ENCODE peak calls at places on chromosome 7, in six cellular contexts. One of them, this sample, is unnamed.

GRCh38 chr7:49980414-49980813 is 112.6 kb downstream of the ZPBP start:
- DNase-seq in left ventricle myocardium inferior: no peak
- DNase-seq in GM23338: no peak
- DNase-seq in fibroblast of lung: no peak
- DNase-seq in heart right ventricle: no peak
- DNase-seq in right lobe of liver: no peak
- DNase-seq in this sample: no peak

GRCh38 chr7:121041516-121042148 is 53.1 kb downstream of the CPED1 start:
- DNase-seq in left ventricle myocardium inferior: no peak
- DNase-seq in GM23338: no peak
- DNase-seq in fibroblast of lung: peak; percentile 29
- DNase-seq in heart right ventricle: no peak
- DNase-seq in right lobe of liver: no peak
- DNase-seq in this sample: no peak

GRCh38 chr7:43612128-43612527 is 29.2 kb downstream of the STK17A start:
- DNase-seq in left ventricle myocardium inferior: no peak
- DNase-seq in GM23338: no peak
- DNase-seq in fibroblast of lung: no peak
- DNase-seq in heart right ventricle: no peak
- DNase-seq in right lobe of liver: no peak
- DNase-seq in this sample: no peak

GRCh38 chr7:24970676-24971075 is 9.3 kb downstream of the OSBPL3 start:
- DNase-seq in left ventricle myocardium inferior: no peak
- DNase-seq in GM23338: no peak
- DNase-seq in fibroblast of lung: peak; percentile 39
- DNase-seq in heart right ventricle: no peak
- DNase-seq in right lobe of liver: no peak
- DNase-seq in this sample: no peak

GRCh38 chr7:132142006-132142405 is 434.3 kb downstream of the PLXNA4 start:
- DNase-seq in left ventricle myocardium inferior: no peak
- DNase-seq in GM23338: peak; percentile 22
- DNase-seq in fibroblast of lung: no peak
- DNase-seq in heart right ventricle: no peak
- DNase-seq in right lobe of liver: no peak
- DNase-seq in this sample: no peak

GRCh38 chr7:106657085-106657991 is 3.6 kb downstream of the CCDC71L start:
- DNase-seq in left ventricle myocardium inferior: no peak
- DNase-seq in GM23338: no peak
- DNase-seq in fibroblast of lung: peak; percentile 41
- DNase-seq in heart right ventricle: no peak
- DNase-seq in right lobe of liver: no peak
- DNase-seq in this sample: no peak

GRCh38 chr7:143117395-143117794 is 14.5 kb upstream of the PIP start:
- DNase-seq in left ventricle myocardium inferior: no peak
- DNase-seq in GM23338: peak; percentile 11
- DNase-seq in fibroblast of lung: no peak
- DNase-seq in heart right ventricle: no peak
- DNase-seq in right lobe of liver: no peak
- DNase-seq in this sample: no peak

GRCh38 chr7:34451923-34452322 is 206.1 kb upstream of the NPSR1 start:
- DNase-seq in left ventricle myocardium inferior: no peak
- DNase-seq in GM23338: no peak
- DNase-seq in fibroblast of lung: peak; percentile 35
- DNase-seq in heart right ventricle: no peak
- DNase-seq in right lobe of liver: no peak
- DNase-seq in this sample: no peak

GRCh38 chr7:74304550-74304949 is 15.3 kb downstream of the CLIP2 start:
- DNase-seq in left ventricle myocardium inferior: no peak
- DNase-seq in GM23338: no peak
- DNase-seq in fibroblast of lung: no peak
- DNase-seq in heart right ventricle: no peak
- DNase-seq in right lobe of liver: no peak
- DNase-seq in this sample: no peak

GRCh38 chr7:77651544-77652162 is 44.6 kb upstream of the RSBN1L start:
- DNase-seq in left ventricle myocardium inferior: no peak
- DNase-seq in GM23338: peak; percentile 63
- DNase-seq in fibroblast of lung: peak; percentile 59
- DNase-seq in heart right ventricle: no peak
- DNase-seq in right lobe of liver: no peak
- DNase-seq in this sample: peak; percentile 76

GRCh38 chr7:38413784-38414183 is 140.3 kb upstream of the TARP start:
- DNase-seq in left ventricle myocardium inferior: no peak
- DNase-seq in GM23338: no peak
- DNase-seq in fibroblast of lung: no peak
- DNase-seq in heart right ventricle: no peak
- DNase-seq in right lobe of liver: no peak
- DNase-seq in this sample: no peak

GRCh38 chr7:125555921-125556320 is 626.3 kb upstream of the POT1 start:
- DNase-seq in left ventricle myocardium inferior: no peak
- DNase-seq in GM23338: peak; percentile 4
- DNase-seq in fibroblast of lung: no peak
- DNase-seq in heart right ventricle: no peak
- DNase-seq in right lobe of liver: no peak
- DNase-seq in this sample: no peak

GRCh38 chr7:36986429-36987362 is 262.4 kb upstream of the AOAH start:
- DNase-seq in left ventricle myocardium inferior: peak; percentile 45
- DNase-seq in GM23338: peak; percentile 96
- DNase-seq in fibroblast of lung: peak; percentile 52
- DNase-seq in heart right ventricle: peak; percentile 48
- DNase-seq in right lobe of liver: peak; percentile 57
- DNase-seq in this sample: peak; percentile 54

GRCh38 chr7:148110097-148110868 is 480.3 kb upstream of the C7orf33 start:
- DNase-seq in left ventricle myocardium inferior: no peak
- DNase-seq in GM23338: no peak
- DNase-seq in fibroblast of lung: no peak
- DNase-seq in heart right ventricle: no peak
- DNase-seq in right lobe of liver: no peak
- DNase-seq in this sample: peak; percentile 42

GRCh38 chr7:44638611-44639557 is 32.5 kb downstream of the OGDH start:
- DNase-seq in left ventricle myocardium inferior: peak; percentile 56
- DNase-seq in GM23338: peak; percentile 53
- DNase-seq in fibroblast of lung: peak; percentile 71
- DNase-seq in heart right ventricle: peak; percentile 57
- DNase-seq in right lobe of liver: peak; percentile 67
- DNase-seq in this sample: peak; percentile 78

GRCh38 chr7:33215992-33216391 is 86.6 kb downstream of the BBS9 start:
- DNase-seq in left ventricle myocardium inferior: no peak
- DNase-seq in GM23338: no peak
- DNase-seq in fibroblast of lung: peak; percentile 12
- DNase-seq in heart right ventricle: no peak
- DNase-seq in right lobe of liver: no peak
- DNase-seq in this sample: no peak

GRCh38 chr7:3120513-3120912 is 76.8 kb upstream of the CARD11 start:
- DNase-seq in left ventricle myocardium inferior: no peak
- DNase-seq in GM23338: no peak
- DNase-seq in fibroblast of lung: no peak
- DNase-seq in heart right ventricle: no peak
- DNase-seq in right lobe of liver: no peak
- DNase-seq in this sample: no peak

GRCh38 chr7:47724335-47724982 is 142.5 kb upstream of the TNS3 start:
- DNase-seq in left ventricle myocardium inferior: no peak
- DNase-seq in GM23338: peak; percentile 53
- DNase-seq in fibroblast of lung: peak; percentile 93
- DNase-seq in heart right ventricle: no peak
- DNase-seq in right lobe of liver: no peak
- DNase-seq in this sample: no peak

GRCh38 chr7:132750056-132750455 is 173.8 kb upstream of the PLXNA4 start:
- DNase-seq in left ventricle myocardium inferior: no peak
- DNase-seq in GM23338: no peak
- DNase-seq in fibroblast of lung: no peak
- DNase-seq in heart right ventricle: no peak
- DNase-seq in right lobe of liver: no peak
- DNase-seq in this sample: no peak

GRCh38 chr7:132089356-132089755 is 486.9 kb downstream of the PLXNA4 start:
- DNase-seq in left ventricle myocardium inferior: no peak
- DNase-seq in GM23338: no peak
- DNase-seq in fibroblast of lung: no peak
- DNase-seq in heart right ventricle: no peak
- DNase-seq in right lobe of liver: no peak
- DNase-seq in this sample: no peak

GRCh38 chr7:55121249-55121648 is 102.4 kb downstream of the EGFR start:
- DNase-seq in left ventricle myocardium inferior: no peak
- DNase-seq in GM23338: no peak
- DNase-seq in fibroblast of lung: no peak
- DNase-seq in heart right ventricle: no peak
- DNase-seq in right lobe of liver: no peak
- DNase-seq in this sample: no peak

GRCh38 chr7:131110294-131111080 is 217.2 kb upstream of the MKLN1 start:
- DNase-seq in left ventricle myocardium inferior: no peak
- DNase-seq in GM23338: peak; percentile 69
- DNase-seq in fibroblast of lung: peak; percentile 36
- DNase-seq in heart right ventricle: no peak
- DNase-seq in right lobe of liver: no peak
- DNase-seq in this sample: peak; percentile 24

GRCh38 chr7:98735801-98736200 is 118.7 kb downstream of the NPTX2 start:
- DNase-seq in left ventricle myocardium inferior: no peak
- DNase-seq in GM23338: no peak
- DNase-seq in fibroblast of lung: no peak
- DNase-seq in heart right ventricle: no peak
- DNase-seq in right lobe of liver: no peak
- DNase-seq in this sample: no peak

GRCh38 chr7:98730331-98730730 is 113.2 kb downstream of the NPTX2 start:
- DNase-seq in left ventricle myocardium inferior: no peak
- DNase-seq in GM23338: peak; percentile 66
- DNase-seq in fibroblast of lung: no peak
- DNase-seq in heart right ventricle: no peak
- DNase-seq in right lobe of liver: no peak
- DNase-seq in this sample: no peak

GRCh38 chr7:98737176-98737575 is 120.1 kb downstream of the NPTX2 start:
- DNase-seq in left ventricle myocardium inferior: no peak
- DNase-seq in GM23338: no peak
- DNase-seq in fibroblast of lung: no peak
- DNase-seq in heart right ventricle: no peak
- DNase-seq in right lobe of liver: no peak
- DNase-seq in this sample: no peak

GRCh38 chr7:98731651-98732050 is 114.6 kb downstream of the NPTX2 start:
- DNase-seq in left ventricle myocardium inferior: no peak
- DNase-seq in GM23338: no peak
- DNase-seq in fibroblast of lung: no peak
- DNase-seq in heart right ventricle: no peak
- DNase-seq in right lobe of liver: no peak
- DNase-seq in this sample: no peak

GRCh38 chr7:98733036-98733435 is 116.0 kb downstream of the NPTX2 start:
- DNase-seq in left ventricle myocardium inferior: no peak
- DNase-seq in GM23338: peak; percentile 93
- DNase-seq in fibroblast of lung: peak; percentile 1
- DNase-seq in heart right ventricle: no peak
- DNase-seq in right lobe of liver: no peak
- DNase-seq in this sample: peak; percentile 51
- TF ChIP-seq CTCF in left ventricle myocardium inferior: peak; percentile 32
- TF ChIP-seq CTCF in GM23338: peak; percentile 87
- TF ChIP-seq CTCF in fibroblast of lung: peak; percentile 16
- TF ChIP-seq CTCF in heart right ventricle: no peak
- TF ChIP-seq CTCF in right lobe of liver: peak; percentile 19
- TF ChIP-seq CTCF in this sample: no peak

DNA sequence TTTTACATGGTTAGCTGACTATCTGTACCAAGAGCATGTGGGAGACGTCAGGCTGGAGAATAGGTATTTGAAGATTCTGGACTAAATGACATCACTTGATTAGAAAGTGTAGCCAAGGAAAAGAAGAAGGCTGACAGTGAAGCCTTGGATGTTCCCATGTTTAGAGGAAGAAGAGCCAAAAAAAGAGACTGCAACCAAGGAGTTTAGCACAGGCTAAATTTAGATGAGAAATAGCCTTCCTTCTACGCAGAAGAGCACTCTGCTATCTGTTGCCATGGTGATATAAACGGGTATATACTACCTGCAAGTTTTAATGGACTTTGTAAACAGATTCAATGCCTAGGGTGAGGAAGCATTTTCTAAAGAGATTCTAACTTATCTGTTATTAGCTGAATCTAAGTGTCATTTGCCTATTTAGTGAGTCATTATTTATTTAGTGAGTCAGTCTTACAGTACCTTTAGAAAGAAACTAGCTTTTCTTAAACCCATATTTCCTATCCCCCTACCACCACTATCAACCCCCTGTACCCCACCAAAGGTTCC is 69.8 kb downstream of the CDK6 start:
- DNase-seq in left ventricle myocardium inferior: no peak
- DNase-seq in GM23338: no peak
- DNase-seq in fibroblast of lung: peak; percentile 39
- DNase-seq in heart right ventricle: no peak
- DNase-seq in right lobe of liver: no peak
- DNase-seq in this sample: no peak
- H3K4me1 ChIP-seq in left ventricle myocardium inferior: peaks cover 64% of the 10 kb centered on the region
- H3K4me1 ChIP-seq in GM23338: peaks cover 79% of the 10 kb centered on the region
- H3K4me1 ChIP-seq in fibroblast of lung: peaks cover 36% of the 10 kb centered on the region
- H3K4me1 ChIP-seq in heart right ventricle: peaks cover 21% of the 10 kb centered on the region
- H3K4me1 ChIP-seq in right lobe of liver: peaks cover 7% of the 10 kb centered on the region
- H3K4me1 ChIP-seq in this sample: no peaks in the 10 kb centered on the region

GRCh38 chr7:144517762-144518161 is 114.3 kb upstream of the NOBOX start:
- DNase-seq in left ventricle myocardium inferior: no peak
- DNase-seq in GM23338: no peak
- DNase-seq in fibroblast of lung: no peak
- DNase-seq in heart right ventricle: no peak
- DNase-seq in right lobe of liver: no peak
- DNase-seq in this sample: no peak

GRCh38 chr7:144516729-144517128 is 113.2 kb upstream of the NOBOX start:
- DNase-seq in left ventricle myocardium inferior: no peak
- DNase-seq in GM23338: peak; percentile 26
- DNase-seq in fibroblast of lung: no peak
- DNase-seq in heart right ventricle: no peak
- DNase-seq in right lobe of liver: no peak
- DNase-seq in this sample: no peak

GRCh38 chr7:144515430-144515829 is 111.9 kb upstream of the NOBOX start:
- DNase-seq in left ventricle myocardium inferior: no peak
- DNase-seq in GM23338: peak; percentile 21
- DNase-seq in fibroblast of lung: no peak
- DNase-seq in heart right ventricle: no peak
- DNase-seq in right lobe of liver: no peak
- DNase-seq in this sample: no peak

GRCh38 chr7:144524271-144524670 is 120.8 kb upstream of the NOBOX start:
- DNase-seq in left ventricle myocardium inferior: no peak
- DNase-seq in GM23338: no peak
- DNase-seq in fibroblast of lung: no peak
- DNase-seq in heart right ventricle: no peak
- DNase-seq in right lobe of liver: no peak
- DNase-seq in this sample: no peak

GRCh38 chr7:144519900-144520299 is 116.4 kb upstream of the NOBOX start:
- DNase-seq in left ventricle myocardium inferior: no peak
- DNase-seq in GM23338: no peak
- DNase-seq in fibroblast of lung: no peak
- DNase-seq in heart right ventricle: no peak
- DNase-seq in right lobe of liver: no peak
- DNase-seq in this sample: no peak
- H3K4me3 ChIP-seq in left ventricle myocardium inferior: no peak overlapping the region
- H3K4me3 ChIP-seq in GM23338: no peak overlapping the region
- H3K4me3 ChIP-seq in fibroblast of lung: no peak overlapping the region
- H3K4me3 ChIP-seq in heart right ventricle: no peak overlapping the region
- H3K4me3 ChIP-seq in right lobe of liver: no peak overlapping the region
- H3K4me3 ChIP-seq in this sample: no peak overlapping the region

DNA sequence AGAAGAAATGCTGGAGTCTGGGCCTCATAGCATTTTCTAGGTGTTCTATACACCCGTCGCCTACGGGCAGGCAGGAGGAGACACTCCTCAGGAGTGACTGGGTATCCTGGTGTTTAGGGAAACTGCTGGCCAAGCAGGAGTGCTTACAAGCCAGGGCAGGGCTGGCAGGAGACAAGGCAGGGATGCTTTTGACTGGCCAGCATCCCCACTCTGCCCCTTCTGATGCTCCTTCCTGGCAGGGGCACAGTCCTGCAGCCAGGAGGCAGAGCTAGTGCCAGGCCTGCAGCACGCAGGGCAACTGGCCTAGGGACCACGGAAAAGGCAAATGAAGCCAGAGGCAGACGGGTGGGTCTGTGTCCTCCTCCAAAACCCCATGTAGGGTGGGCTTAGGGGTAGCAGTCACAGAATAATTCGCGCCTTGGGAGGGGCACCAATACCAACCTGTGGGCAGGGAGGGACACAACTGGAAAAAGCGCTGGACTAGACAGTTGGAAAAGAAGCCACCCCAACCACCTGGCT is 4.9 kb downstream of the IMPDH1 start:
- DNase-seq in left ventricle myocardium inferior: no peak
- DNase-seq in GM23338: no peak
- DNase-seq in fibroblast of lung: peak; percentile 11
- DNase-seq in heart right ventricle: no peak
- DNase-seq in right lobe of liver: no peak
- DNase-seq in this sample: no peak
- TF ChIP-seq CTCF in left ventricle myocardium inferior: peak; percentile 24
- TF ChIP-seq CTCF in GM23338: no peak
- TF ChIP-seq CTCF in fibroblast of lung: no peak
- TF ChIP-seq CTCF in heart right ventricle: peak; percentile 30
- TF ChIP-seq CTCF in right lobe of liver: no peak
- TF ChIP-seq CTCF in this sample: peak; percentile 7